ENCODE peak calls at places on chromosomes 6 and 20, in four cellular contexts. P is brain microvascular endothelial cell, Z is dorsolateral prefrontal cortex, O is pancreas. T is an unnamed sample.

GRCh38 chr6:170063851-170064617 is 226.8 kb downstream of the DLL1 start:
- DNase-seq in O (no peak), P (no peak), Z (peak; percentile 20), T (no peak)

GRCh38 chr6:79189760-79190159 is 44.7 kb downstream of the HMGN3 start:
- DNase-seq in P (no peak), Z (no peak), O (no peak), T (no peak)

GRCh38 chr6:9121551-9121950 is 686.2 kb upstream of the SLC35B3 start:
- DNase-seq in P (no peak), Z (no peak), O (no peak), T (no peak)

GRCh38 chr6:24924956-24925355 is 10.8 kb downstream of the RIPOR2 start:
- DNase-seq in O (no peak), P (no peak), Z (no peak), T (no peak)

GRCh38 chr20:48631114-48632016 is 196.4 kb downstream of the PREX1 start:
- DNase-seq in Z (no peak), P (peak; percentile 29), O (no peak), T (no peak)

GRCh38 chr6:11245406-11245990 is 13.0 kb upstream of the NEDD9 start:
- DNase-seq in P (no peak), O (no peak), Z (no peak), T (no peak)

GRCh38 chr6:115735610-115736009 is 325.1 kb downstream of the FRK start:
- DNase-seq in Z (no peak), O (peak; percentile 15), P (no peak), T (no peak)

GRCh38 chr6:119845161-119845560 is 495.6 kb upstream of the MAN1A1 start:
- DNase-seq in Z (no peak), P (no peak), O (no peak), T (no peak)

GRCh38 chr6:50589751-50590470 is 123.4 kb upstream of the TFAP2D start:
- DNase-seq in P (no peak), Z (no peak), O (no peak), T (no peak)

GRCh38 chr6:36586606-36587005 is 7.6 kb upstream of the SRSF3 start:
- DNase-seq in Z (no peak), O (no peak), P (no peak), T (no peak)

GRCh38 chr6:132962936-132963579 is 148.7 kb downstream of the RPS12 start:
- DNase-seq in O (peak; percentile 57), P (peak; percentile 52), Z (peak; percentile 56), T (peak; percentile 81)

GRCh38 chr20:53003420-53003819 is 31.3 kb downstream of the TSHZ2 start:
- DNase-seq in P (no peak), O (no peak), Z (no peak), T (no peak)

GRCh38 chr20:38965264-38965663 is 3.1 kb downstream of the DHX35 start:
- DNase-seq in O (no peak), Z (no peak), P (no peak), T (no peak)

GRCh38 chr6:16089232-16089843 is 39.5 kb upstream of the MYLIP start:
- DNase-seq in P (no peak), Z (no peak), O (no peak), T (no peak)

GRCh38 chr6:143449731-143450452 is 603 bp downstream of the ADAT2 start:
- DNase-seq in O (no peak), P (peak; percentile 45), Z (no peak), T (no peak)

GRCh38 chr20:60204601-60205000 is 246.4 kb downstream of the CDH26 start:
- DNase-seq in P (no peak), O (no peak), Z (no peak), T (no peak)

GRCh38 chr6:27332692-27333641 is 20.9 kb upstream of the POM121L2 start:
- DNase-seq in O (no peak), P (peak; percentile 68), Z (no peak), T (peak; percentile 55)

GRCh38 chr6:3390698-3391097 is 66.2 kb downstream of the SLC22A23 start:
- DNase-seq in Z (peak; percentile 64), P (peak; percentile 98), O (no peak), T (no peak)

GRCh38 chr6:160063771-160064413 is 57.7 kb upstream of the SLC22A1 start:
- DNase-seq in O (no peak), Z (no peak), P (no peak), T (no peak)

GRCh38 chr6:44696686-44697085 is 309.2 kb downstream of the CDC5L start:
- DNase-seq in P (no peak), Z (no peak), O (no peak), T (no peak)

GRCh38 chr6:103215835-103216234 is 1643.9 kb downstream of the HACE1 start:
- DNase-seq in O (no peak), Z (no peak), P (peak; percentile 45), T (no peak)

GRCh38 chr6:161166677-161167076 is 107.2 kb downstream of the AGPAT4 start:
- DNase-seq in Z (no peak), O (no peak), P (no peak), T (no peak)

GRCh38 chr6:134508862-134509498 is 191.1 kb upstream of the SGK1 start:
- DNase-seq in P (no peak), Z (no peak), O (no peak), T (no peak)

GRCh38 chr20:48820649-48820973 is 7.2 kb downstream of the PREX1 start:
- DNase-seq in Z (no peak), O (no peak), P (no peak), T (peak; percentile 37)

GRCh38 chr6:26342106-26342999 is 22.6 kb upstream of the BTN3A2 start:
- DNase-seq in Z (no peak), O (no peak), P (peak; percentile 62), T (no peak)

GRCh38 chr6:30378290-30378937 is 33.5 kb downstream of the RPP21 start:
- DNase-seq in O (no peak), Z (no peak), P (no peak), T (peak; percentile 55)

GRCh38 chr6:75488026-75488425 is 5.6 kb downstream of the FILIP1 start:
- DNase-seq in P (peak; percentile 66), O (no peak), Z (no peak), T (no peak)

DNA sequence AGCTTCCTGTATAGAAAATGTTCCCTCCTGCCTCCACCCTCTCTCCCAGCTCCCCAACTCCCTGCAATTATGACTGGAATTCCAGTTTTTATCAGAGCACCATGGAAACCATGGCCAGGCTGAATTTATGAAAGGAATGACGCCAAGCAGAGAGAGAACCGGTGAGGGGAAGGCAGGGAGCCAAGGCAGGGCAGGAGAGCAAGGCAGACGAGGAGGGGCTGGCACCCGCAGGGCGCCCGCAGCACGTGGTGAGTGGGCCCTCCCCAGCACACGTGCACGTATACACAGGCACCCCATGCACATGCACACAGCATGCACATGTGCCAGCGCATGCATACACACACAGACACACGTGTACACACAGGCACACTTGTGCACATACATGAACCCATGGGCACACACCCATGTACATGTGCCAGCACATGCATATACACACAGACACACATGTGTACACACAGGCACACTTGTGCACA is 27.4 kb upstream of the MRGBP start:
- DNase-seq in O (peak; percentile 84), P (peak; percentile 41), Z (no peak), T (no peak)
- H3K27me3 ChIP-seq in O (no peaks in the 10 kb centered on the region), P (peaks cover 18% of the 10 kb centered on the region), Z (peaks cover 3% of the 10 kb centered on the region), T (peaks cover 2% of the 10 kb centered on the region)

GRCh38 chr20:50582092-50582491 is 71.9 kb downstream of the PTPN1 start:
- DNase-seq in Z (no peak), O (no peak), P (no peak), T (no peak)
- H3K4me3 ChIP-seq in Z (no peak overlapping the region), O (no peak overlapping the region), P (no peak overlapping the region), T (no peak overlapping the region)

DNA sequence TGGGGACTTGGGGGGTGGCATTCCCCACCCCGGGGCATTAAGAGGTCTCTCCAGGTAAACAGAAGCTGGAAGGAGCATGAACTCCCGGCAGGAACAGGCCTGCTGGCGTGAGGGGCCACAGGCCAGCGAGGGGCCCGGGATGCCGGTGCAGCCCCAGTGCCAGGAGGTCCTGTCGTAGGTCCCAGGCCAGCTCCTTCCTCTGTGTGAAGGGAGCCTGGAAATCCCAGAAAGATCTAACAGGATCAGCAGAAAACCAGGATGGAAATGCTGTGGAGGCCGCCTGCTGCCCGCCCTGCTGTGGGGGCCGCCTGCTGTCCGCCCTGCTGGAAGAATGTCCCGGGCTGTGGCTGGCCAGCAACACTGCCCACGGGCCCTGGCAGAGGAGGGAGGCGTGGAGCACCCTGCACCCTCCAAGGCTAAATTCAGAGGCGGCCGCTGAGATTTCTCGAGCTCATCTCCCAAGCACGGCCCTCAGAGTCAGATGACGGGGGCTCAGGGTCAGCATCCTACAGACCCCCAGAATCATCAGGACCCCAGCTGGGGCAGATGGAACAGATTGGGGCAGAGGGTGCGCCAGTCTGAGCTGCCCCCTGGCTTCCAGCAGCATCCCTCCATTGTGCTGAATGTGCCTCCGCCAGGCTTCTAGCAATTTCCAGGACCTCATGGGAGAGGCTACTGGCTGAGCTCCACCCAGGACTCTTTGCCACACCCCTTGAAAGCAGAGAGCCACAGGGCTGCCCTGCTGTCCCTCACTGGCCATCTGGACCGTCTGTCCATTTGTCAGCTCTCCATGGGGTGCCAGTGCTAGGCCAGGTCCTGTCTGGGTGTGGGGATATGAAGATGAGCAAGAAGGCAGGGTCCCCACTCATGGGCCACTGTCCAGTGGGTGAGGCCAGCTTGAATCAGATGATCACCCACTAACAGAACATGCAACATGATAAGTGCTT is 32.2 kb upstream of the SLCO4A1 start:
- DNase-seq in Z (no peak), O (peak; percentile 58), P (no peak), T (no peak)
- H3K27me3 ChIP-seq in Z (no peaks in the 10 kb centered on the region), O (no peaks in the 10 kb centered on the region), P (peaks cover 14% of the 10 kb centered on the region), T (no peaks in the 10 kb centered on the region)

GRCh38 chr20:57293998-57294397 is 27.6 kb upstream of the BMP7 start:
- DNase-seq in O (no peak), Z (no peak), P (no peak), T (no peak)

GRCh38 chr20:57294558-57294957 is 28.1 kb upstream of the BMP7 start:
- DNase-seq in P (no peak), Z (no peak), O (no peak), T (peak; percentile 92)

GRCh38 chr20:57292611-57293010 is 26.2 kb upstream of the BMP7 start:
- DNase-seq in O (no peak), P (no peak), Z (no peak), T (no peak)

GRCh38 chr20:57301026-57301425 is 28.6 kb upstream of the SPO11 start:
- DNase-seq in P (no peak), Z (no peak), O (no peak), T (no peak)

DNA sequence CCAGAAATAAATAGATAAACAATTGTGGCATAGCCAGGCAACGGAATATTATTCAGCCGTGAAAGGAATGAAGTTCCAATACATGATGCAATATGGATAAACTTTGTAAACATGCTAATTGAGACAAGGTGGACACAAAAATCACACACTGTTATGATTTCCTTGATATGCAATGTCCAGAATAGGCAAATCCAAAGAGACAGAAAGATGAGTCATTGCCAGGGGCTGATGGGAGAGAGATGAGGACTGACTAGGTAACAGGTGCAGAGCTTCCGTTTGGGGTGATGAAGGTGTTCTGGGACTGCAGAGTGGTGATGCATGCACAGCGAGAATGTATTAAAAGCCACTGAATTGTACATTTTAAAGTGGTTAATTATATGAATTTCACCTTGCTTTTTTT is 31.1 kb upstream of the SPO11 start:
- DNase-seq in Z (no peak), O (no peak), P (no peak), T (no peak)
- H3K4me3 ChIP-seq in Z (no peak overlapping the region), O (no peak overlapping the region), P (no peak overlapping the region), T (no peak overlapping the region)

DNA sequence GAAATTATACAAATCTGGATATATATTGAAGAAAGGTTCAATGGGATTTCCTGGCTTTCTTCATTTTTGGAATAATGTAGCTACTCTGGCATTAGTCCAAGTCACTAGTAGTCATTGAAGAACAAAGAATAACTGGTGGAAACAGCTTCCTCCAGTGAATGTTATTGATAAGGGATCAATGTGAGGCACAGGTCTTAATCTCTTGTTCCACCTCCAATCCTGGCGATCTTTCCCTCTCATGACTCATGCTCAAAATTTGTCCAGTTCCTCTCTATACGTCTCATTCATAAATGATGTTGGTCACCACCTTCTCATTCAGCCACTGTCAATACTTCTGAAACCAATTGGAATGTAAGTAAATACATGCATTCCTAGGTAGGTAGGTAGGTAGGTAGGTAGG is 185.0 kb upstream of the BMP2 start:
- DNase-seq in O (no peak), P (no peak), Z (no peak), T (no peak)
- H3K27me3 ChIP-seq in O (no peaks in the 10 kb centered on the region), P (no peaks in the 10 kb centered on the region), Z (no peaks in the 10 kb centered on the region), T (no peaks in the 10 kb centered on the region)

T was measured in Caco-2.